ENCODE peak calls at places on chromosomes 3 and 15, in ten cellular contexts. O, N, U, G, J, Y, W, B, T and Q are unnamed samples.

GRCh38 chr15:70098461-70099166 is 897 bp upstream of the TLE3 start:
- DNase-seq in O (peak; percentile 77), N (no peak), U (peak; percentile 42), G (peak; percentile 25), J (peak; percentile 34), Y (peak; percentile 20), W (peak; percentile 78), B (peak; percentile 79), T (peak; percentile 83), Q (peak; percentile 52)

GRCh38 chr15:77851696-77852095 is 219.0 kb upstream of the LINGO1 start:
- DNase-seq in O (peak; percentile 19), N (no peak), U (no peak), G (no peak), J (no peak), Y (no peak), W (peak; percentile 19), B (peak; percentile 34), T (peak; percentile 1), Q (peak; percentile 55)

GRCh38 chr3:13045904-13046568 is 27.2 kb downstream of the IQSEC1 start:
- DNase-seq in O (no peak), N (no peak), U (peak; percentile 91), G (no peak), J (no peak), Y (no peak), W (no peak), B (no peak), T (no peak), Q (no peak)

GRCh38 chr3:118445036-118445435 is 589.6 kb downstream of the IGSF11 start:
- DNase-seq in O (no peak), N (no peak), U (no peak), G (no peak), J (no peak), Y (no peak), W (no peak), B (no peak), T (no peak), Q (no peak)

GRCh38 chr15:69722924-69723323 is 270.3 kb downstream of the RPLP1 start:
- DNase-seq in O (no peak), N (no peak), U (no peak), G (no peak), J (no peak), Y (no peak), W (no peak), B (no peak), T (no peak), Q (no peak)

GRCh38 chr15:65655026-65655425 is 33.3 kb downstream of the SLC24A1 start:
- DNase-seq in O (no peak), N (no peak), U (no peak), G (no peak), J (peak; percentile 38), Y (no peak), W (no peak), B (no peak), T (no peak), Q (peak; percentile 71)

GRCh38 chr3:32934150-32934742 is 17.2 kb upstream of the CCR4 start:
- DNase-seq in O (no peak), N (no peak), U (peak; percentile 20), G (no peak), J (peak; percentile 63), Y (no peak), W (no peak), B (no peak), T (no peak), Q (peak; percentile 23)

GRCh38 chr3:183857863-183858262 is 26.8 kb downstream of the PARL start:
- DNase-seq in O (no peak), N (no peak), U (no peak), G (no peak), J (no peak), Y (no peak), W (no peak), B (no peak), T (no peak), Q (no peak)

GRCh38 chr15:91919014-91919534 is 65.6 kb downstream of the SLCO3A1 start:
- DNase-seq in O (no peak), N (peak; percentile 50), U (no peak), G (no peak), J (no peak), Y (no peak), W (no peak), B (peak; percentile 74), T (peak; percentile 61), Q (no peak)

GRCh38 chr3:145798005-145798404 is 363.0 kb downstream of the PLOD2 start:
- DNase-seq in O (no peak), N (no peak), U (no peak), G (no peak), J (no peak), Y (no peak), W (no peak), B (no peak), T (no peak), Q (no peak)

GRCh38 chr15:67479781-67480180 is 41.1 kb upstream of the C15orf61 start:
- DNase-seq in O (no peak), N (no peak), U (no peak), G (no peak), J (no peak), Y (no peak), W (no peak), B (no peak), T (no peak), Q (no peak)

GRCh38 chr15:40852529-40852928 is 8.7 kb downstream of the SPINT1 start:
- DNase-seq in O (no peak), N (no peak), U (no peak), G (no peak), J (no peak), Y (no peak), W (peak; percentile 6), B (no peak), T (no peak), Q (peak; percentile 82)

GRCh38 chr15:40238481-40238926 is 359 bp upstream of the PAK6 start:
- DNase-seq in O (no peak), N (no peak), U (no peak), G (no peak), J (no peak), Y (no peak), W (no peak), B (no peak), T (no peak), Q (no peak)

GRCh38 chr3:45059132-45059531 is 33.0 kb downstream of the CLEC3B start:
- DNase-seq in O (no peak), N (no peak), U (no peak), G (no peak), J (no peak), Y (no peak), W (no peak), B (no peak), T (no peak), Q (no peak)
- H3K27ac ChIP-seq in O (no peak overlapping the region), N (no peak overlapping the region), U (no peak overlapping the region), G (no peak overlapping the region), J (peak overlapping the region; percentile 88), Y (no peak overlapping the region), W (no peak overlapping the region), B (no peak overlapping the region), T (no peak overlapping the region), Q (no peak overlapping the region)

GRCh38 chr3:158712443-158712842 is 19.8 kb downstream of the RARRES1 start:
- DNase-seq in O (no peak), N (no peak), U (no peak), G (no peak), J (no peak), Y (no peak), W (no peak), B (no peak), T (no peak), Q (no peak)

GRCh38 chr3:158709666-158710083 is 22.6 kb downstream of the RARRES1 start:
- DNase-seq in O (no peak), N (no peak), U (no peak), G (no peak), J (peak; percentile 85), Y (no peak), W (no peak), B (no peak), T (no peak), Q (no peak)

GRCh38 chr3:158713094-158713499 is 19.2 kb downstream of the RARRES1 start:
- DNase-seq in O (no peak), N (no peak), U (no peak), G (no peak), J (no peak), Y (no peak), W (no peak), B (peak; percentile 78), T (peak; percentile 18), Q (no peak)

GRCh38 chr3:158710601-158711000 is 21.7 kb downstream of the RARRES1 start:
- DNase-seq in O (no peak), N (no peak), U (no peak), G (no peak), J (no peak), Y (no peak), W (no peak), B (no peak), T (no peak), Q (no peak)

GRCh38 chr3:158711886-158712285 is 20.4 kb downstream of the RARRES1 start:
- DNase-seq in O (no peak), N (no peak), U (no peak), G (no peak), J (peak; percentile 44), Y (no peak), W (no peak), B (no peak), T (no peak), Q (no peak)
- H3K27ac ChIP-seq in O (no peak overlapping the region), N (peak overlapping the region; percentile 18), U (no peak overlapping the region), G (no peak overlapping the region), J (peak overlapping the region; percentile 83), Y (no peak overlapping the region), W (peak overlapping the region; percentile 23), B (peak overlapping the region; percentile 21), T (no peak overlapping the region), Q (no peak overlapping the region)

GRCh38 chr15:56839641-56840040 is 78.8 kb upstream of the TCF12 start:
- DNase-seq in O (no peak), N (no peak), U (no peak), G (no peak), J (no peak), Y (no peak), W (no peak), B (no peak), T (no peak), Q (no peak)
- H3K27ac ChIP-seq in O (no peak overlapping the region), N (no peak overlapping the region), U (no peak overlapping the region), G (no peak overlapping the region), J (no peak overlapping the region), Y (no peak overlapping the region), W (no peak overlapping the region), B (no peak overlapping the region), T (no peak overlapping the region), Q (no peak overlapping the region)

GRCh38 chr3:100703865-100704264 is 5.4 kb upstream of the TFG start:
- DNase-seq in O (no peak), N (no peak), U (no peak), G (no peak), J (no peak), Y (no peak), W (no peak), B (no peak), T (no peak), Q (no peak)

GRCh38 chr3:100702082-100703014 is 6.9 kb upstream of the TFG start:
- DNase-seq in O (no peak), N (no peak), U (no peak), G (no peak), J (no peak), Y (no peak), W (no peak), B (no peak), T (no peak), Q (no peak)

GRCh38 chr3:100697723-100698285 is 11.5 kb upstream of the TFG start:
- DNase-seq in O (no peak), N (no peak), U (no peak), G (no peak), J (no peak), Y (no peak), W (no peak), B (no peak), T (no peak), Q (peak; percentile 65)

GRCh38 chr3:100698736-100699135 is 10.6 kb upstream of the TFG start:
- DNase-seq in O (no peak), N (no peak), U (no peak), G (no peak), J (no peak), Y (no peak), W (no peak), B (no peak), T (no peak), Q (peak; percentile 19)

GRCh38 chr3:100700708-100701107 is 8.6 kb upstream of the TFG start:
- DNase-seq in O (no peak), N (no peak), U (no peak), G (no peak), J (no peak), Y (no peak), W (no peak), B (no peak), T (no peak), Q (no peak)
- H3K27ac ChIP-seq in O (no peak overlapping the region), N (no peak overlapping the region), U (no peak overlapping the region), G (no peak overlapping the region), J (no peak overlapping the region), Y (no peak overlapping the region), W (no peak overlapping the region), B (no peak overlapping the region), T (no peak overlapping the region), Q (no peak overlapping the region)